ENCODE peak calls at places on chromosomes 1 and 21, in five cellular contexts. One of them, this sample, is unnamed.

GRCh38 chr1:4980211-4980610 is 325.8 kb downstream of the AJAP1 start:
- DNase-seq in midbrain: no peak
- DNase-seq in AML-193: no peak
- DNase-seq in stimulated activated CD8-positive, alpha-beta memory T cell treated with anti-CD3 and anti-CD28 coated beads, Interleukin-15, amount 100 ng/mL, for 24 hours: no peak
- DNase-seq in stimulated activated CD4-positive, alpha-beta T cell treated with anti-CD3 and anti-CD28 coated beads, Interleukin-2, amount 100 ng/mL, for 48 hours: no peak
- DNase-seq in this sample: no peak

GRCh38 chr1:75768021-75768420 is 18.0 kb upstream of the RABGGTB start:
- DNase-seq in midbrain: no peak
- DNase-seq in AML-193: no peak
- DNase-seq in stimulated activated CD8-positive, alpha-beta memory T cell treated with anti-CD3 and anti-CD28 coated beads, Interleukin-15, amount 100 ng/mL, for 24 hours: no peak
- DNase-seq in stimulated activated CD4-positive, alpha-beta T cell treated with anti-CD3 and anti-CD28 coated beads, Interleukin-2, amount 100 ng/mL, for 48 hours: no peak
- DNase-seq in this sample: no peak

GRCh38 chr1:203041351-203041932 is 15.2 kb downstream of the PPFIA4 start:
- DNase-seq in midbrain: no peak
- DNase-seq in AML-193: no peak
- DNase-seq in stimulated activated CD8-positive, alpha-beta memory T cell treated with anti-CD3 and anti-CD28 coated beads, Interleukin-15, amount 100 ng/mL, for 24 hours: no peak
- DNase-seq in stimulated activated CD4-positive, alpha-beta T cell treated with anti-CD3 and anti-CD28 coated beads, Interleukin-2, amount 100 ng/mL, for 48 hours: no peak
- DNase-seq in this sample: no peak

GRCh38 chr21:42614811-42615342 is 38.5 kb upstream of the PDE9A start:
- DNase-seq in midbrain: no peak
- DNase-seq in AML-193: no peak
- DNase-seq in stimulated activated CD8-positive, alpha-beta memory T cell treated with anti-CD3 and anti-CD28 coated beads, Interleukin-15, amount 100 ng/mL, for 24 hours: no peak
- DNase-seq in stimulated activated CD4-positive, alpha-beta T cell treated with anti-CD3 and anti-CD28 coated beads, Interleukin-2, amount 100 ng/mL, for 48 hours: peak
- DNase-seq in this sample: peak

GRCh38 chr1:65791860-65792670 is 630 bp upstream of the PDE4B start:
- DNase-seq in midbrain: no peak
- DNase-seq in AML-193: no peak
- DNase-seq in stimulated activated CD8-positive, alpha-beta memory T cell treated with anti-CD3 and anti-CD28 coated beads, Interleukin-15, amount 100 ng/mL, for 24 hours: no peak
- DNase-seq in stimulated activated CD4-positive, alpha-beta T cell treated with anti-CD3 and anti-CD28 coated beads, Interleukin-2, amount 100 ng/mL, for 48 hours: no peak
- DNase-seq in this sample: no peak

GRCh38 chr1:31501505-31501904 is 74.8 kb upstream of the TINAGL1 start:
- DNase-seq in midbrain: no peak
- DNase-seq in AML-193: no peak
- DNase-seq in stimulated activated CD8-positive, alpha-beta memory T cell treated with anti-CD3 and anti-CD28 coated beads, Interleukin-15, amount 100 ng/mL, for 24 hours: no peak
- DNase-seq in stimulated activated CD4-positive, alpha-beta T cell treated with anti-CD3 and anti-CD28 coated beads, Interleukin-2, amount 100 ng/mL, for 48 hours: no peak
- DNase-seq in this sample: no peak

GRCh38 chr1:29190718-29191117 is 9.0 kb upstream of the SRSF4 start:
- DNase-seq in midbrain: no peak
- DNase-seq in AML-193: no peak
- DNase-seq in stimulated activated CD8-positive, alpha-beta memory T cell treated with anti-CD3 and anti-CD28 coated beads, Interleukin-15, amount 100 ng/mL, for 24 hours: no peak
- DNase-seq in stimulated activated CD4-positive, alpha-beta T cell treated with anti-CD3 and anti-CD28 coated beads, Interleukin-2, amount 100 ng/mL, for 48 hours: no peak
- DNase-seq in this sample: no peak

GRCh38 chr21:43866659-43867331 is 1.8 kb downstream of the AGPAT3 start:
- DNase-seq in midbrain: no peak
- DNase-seq in AML-193: no peak
- DNase-seq in stimulated activated CD8-positive, alpha-beta memory T cell treated with anti-CD3 and anti-CD28 coated beads, Interleukin-15, amount 100 ng/mL, for 24 hours: no peak
- DNase-seq in stimulated activated CD4-positive, alpha-beta T cell treated with anti-CD3 and anti-CD28 coated beads, Interleukin-2, amount 100 ng/mL, for 48 hours: peak
- DNase-seq in this sample: no peak

GRCh38 chr1:43505077-43505780 is 25.5 kb upstream of the PTPRF start:
- DNase-seq in midbrain: no peak
- DNase-seq in AML-193: no peak
- DNase-seq in stimulated activated CD8-positive, alpha-beta memory T cell treated with anti-CD3 and anti-CD28 coated beads, Interleukin-15, amount 100 ng/mL, for 24 hours: no peak
- DNase-seq in stimulated activated CD4-positive, alpha-beta T cell treated with anti-CD3 and anti-CD28 coated beads, Interleukin-2, amount 100 ng/mL, for 48 hours: no peak
- DNase-seq in this sample: no peak

GRCh38 chr1:224529844-224530243 is 86.3 kb upstream of the CNIH3 start:
- DNase-seq in midbrain: no peak
- DNase-seq in AML-193: no peak
- DNase-seq in stimulated activated CD8-positive, alpha-beta memory T cell treated with anti-CD3 and anti-CD28 coated beads, Interleukin-15, amount 100 ng/mL, for 24 hours: no peak
- DNase-seq in stimulated activated CD4-positive, alpha-beta T cell treated with anti-CD3 and anti-CD28 coated beads, Interleukin-2, amount 100 ng/mL, for 48 hours: no peak
- DNase-seq in this sample: no peak

GRCh38 chr21:36609654-36610053 is 89.3 kb upstream of the SIM2 start:
- DNase-seq in midbrain: no peak
- DNase-seq in AML-193: no peak
- DNase-seq in stimulated activated CD8-positive, alpha-beta memory T cell treated with anti-CD3 and anti-CD28 coated beads, Interleukin-15, amount 100 ng/mL, for 24 hours: no peak
- DNase-seq in stimulated activated CD4-positive, alpha-beta T cell treated with anti-CD3 and anti-CD28 coated beads, Interleukin-2, amount 100 ng/mL, for 48 hours: no peak
- DNase-seq in this sample: no peak